ENCODE peak calls at places on chromosomes 5 and 9, in five cellular contexts. M is H1, Q is HepG2, P is K562, S is GM12891. L is an unnamed sample.

GRCh38 chr9:109482391-109482916 is 15.7 kb downstream of the PTPN3 start:
- DNase-seq in Q (no peak), S (no peak), P (no peak), M (no peak), L (no peak)

GRCh38 chr5:74988273-74988983 is 63.9 kb downstream of the GCNT4 start:
- DNase-seq in M (no peak), P (no peak), Q (no peak), S (no peak), L (no peak)

GRCh38 chr5:124580925-124581821 is 165.3 kb downstream of the ZNF608 start:
- DNase-seq in S (no peak), P (no peak), M (peak; percentile 90), Q (peak; percentile 98), L (no peak)

GRCh38 chr5:14869286-14870164 is 2.1 kb downstream of the ANKH start:
- DNase-seq in S (no peak), Q (no peak), M (no peak), P (no peak), L (no peak)

GRCh38 chr9:110580850-110581249 is 1.3 kb upstream of the SVEP1 start:
- DNase-seq in S (no peak), P (no peak), M (no peak), Q (no peak), L (no peak)

GRCh38 chr9:135794057-135794335 is 92.0 kb downstream of the KCNT1 start:
- DNase-seq in Q (no peak), P (no peak), M (no peak), S (no peak), L (no peak)

GRCh38 chr5:124888050-124888506 is 141.6 kb upstream of the ZNF608 start:
- DNase-seq in Q (peak; percentile 53), M (no peak), P (no peak), S (no peak), L (no peak)

GRCh38 chr5:144941-145340 is 46.4 kb upstream of the LRRC14B start:
- DNase-seq in S (no peak), Q (no peak), M (no peak), P (no peak), L (no peak)

GRCh38 chr5:142222881-142223558 is 101.8 kb downstream of the SPRY4 start:
- DNase-seq in M (no peak), S (no peak), P (no peak), Q (no peak), L (no peak)

GRCh38 chr9:93669116-93669957 is 93.0 kb downstream of the PHF2 start:
- DNase-seq in M (no peak), S (no peak), P (no peak), Q (no peak), L (no peak)

GRCh38 chr9:70081120-70081495 is 37.5 kb downstream of the MAMDC2 start:
- DNase-seq in S (no peak), M (no peak), Q (no peak), P (no peak), L (no peak)

GRCh38 chr5:171420429-171421231 is 1.2 kb downstream of the FGF18 start:
- DNase-seq in M (no peak), Q (no peak), S (no peak), P (no peak), L (no peak)

GRCh38 chr9:126299706-126300276 is 26.8 kb upstream of the MVB12B start:
- DNase-seq in S (no peak), P (no peak), M (no peak), Q (peak; percentile 21), L (no peak)

GRCh38 chr5:15702102-15702501 is 202.1 kb downstream of the FBXL7 start:
- DNase-seq in P (no peak), M (no peak), Q (peak; percentile 3), S (no peak), L (no peak)

GRCh38 chr9:127390563-127390962 is 6.4 kb upstream of the SLC2A8 start:
- DNase-seq in P (peak; percentile 37), S (no peak), M (no peak), Q (peak; percentile 93), L (no peak)

GRCh38 chr5:143445726-143446125 is 42.2 kb upstream of the NR3C1 start:
- DNase-seq in M (no peak), P (no peak), S (no peak), Q (no peak), L (no peak)

GRCh38 chr9:70144131-70144503 is 100.5 kb downstream of the MAMDC2 start:
- DNase-seq in S (no peak), Q (no peak), M (no peak), P (no peak), L (no peak)

GRCh38 chr5:55104036-55104767 is 1.8 kb downstream of the GZMA start:
- DNase-seq in Q (no peak), S (no peak), P (no peak), M (no peak), L (no peak)

GRCh38 chr9:88990721-88991065 is 575 bp upstream of the S1PR3 start:
- DNase-seq in M (no peak), P (no peak), Q (no peak), S (no peak), L (no peak)

GRCh38 chr5:111439473-111440075 is 72.8 kb downstream of the STARD4 start:
- DNase-seq in M (no peak), Q (no peak), S (no peak), P (no peak), L (no peak)

GRCh38 chr9:76926324-76926731 is 20.4 kb upstream of the PRUNE2 start:
- DNase-seq in S (no peak), Q (no peak), P (no peak), M (no peak), L (no peak)

GRCh38 chr9:136438909-136439549 is 616 bp downstream of the INPP5E start:
- DNase-seq in Q (no peak), M (no peak), P (peak; percentile 78), S (peak; percentile 89), L (peak; percentile 77)

GRCh38 chr5:87155076-87155475 is 112.6 kb upstream of the RASA1 start:
- DNase-seq in P (no peak), S (no peak), M (no peak), Q (no peak), L (no peak)

GRCh38 chr5:16493261-16493660 is 27.7 kb upstream of the ZNF622 start:
- DNase-seq in M (no peak), Q (no peak), S (no peak), P (no peak), L (no peak)

GRCh38 chr5:154866841-154867240 is 8.4 kb downstream of the CNOT8 start:
- DNase-seq in M (no peak), Q (no peak), S (no peak), P (no peak), L (no peak)

GRCh38 chr9:100413839-100414420 is 13.0 kb upstream of the MSANTD3 start:
- DNase-seq in Q (no peak), M (no peak), S (no peak), P (no peak), L (no peak)

GRCh38 chr9:135214706-135215105 is 127.2 kb downstream of the OLFM1 start:
- DNase-seq in M (no peak), P (no peak), Q (no peak), S (no peak), L (no peak)

GRCh38 chr9:93112116-93112863 is 16.3 kb downstream of the CARD19 start:
- DNase-seq in Q (peak; percentile 87), M (no peak), S (no peak), P (no peak), L (no peak)

GRCh38 chr9:107707419-107707837 is 217.9 kb upstream of the KLF4 start:
- DNase-seq in Q (no peak), P (no peak), M (no peak), S (no peak), L (no peak)

GRCh38 chr5:154118832-154119442 is 71.6 kb upstream of the GALNT10 start:
- DNase-seq in Q (no peak), S (peak; percentile 10), P (no peak), M (no peak), L (no peak)

GRCh38 chr5:90558344-90559192 is at the start of gene ADGRV1:
- DNase-seq in M (peak; percentile 97), S (peak; percentile 25), Q (peak; percentile 9), P (peak; percentile 75), L (peak; percentile 5)

GRCh38 chr9:132226571-132227430 is 64.9 kb downstream of the NTNG2 start:
- DNase-seq in Q (no peak), S (no peak), M (no peak), P (no peak), L (no peak)

GRCh38 chr9:132220069-132220468 is 58.2 kb downstream of the NTNG2 start:
- DNase-seq in Q (no peak), M (no peak), P (no peak), S (no peak), L (no peak)

GRCh38 chr9:132216861-132217655 is 55.2 kb downstream of the NTNG2 start:
- DNase-seq in M (no peak), Q (no peak), P (no peak), S (no peak), L (no peak)

GRCh38 chr9:132224645-132225044 is 62.8 kb downstream of the NTNG2 start:
- DNase-seq in P (no peak), Q (no peak), S (no peak), M (no peak), L (no peak)

GRCh38 chr9:132221941-132222340 is 60.1 kb downstream of the NTNG2 start:
- DNase-seq in M (no peak), P (no peak), S (no peak), Q (no peak), L (no peak)
- TF ChIP-seq POLR2A in M (no peak), P (no peak), S (no peak), Q (no peak), L (no peak)

DNA sequence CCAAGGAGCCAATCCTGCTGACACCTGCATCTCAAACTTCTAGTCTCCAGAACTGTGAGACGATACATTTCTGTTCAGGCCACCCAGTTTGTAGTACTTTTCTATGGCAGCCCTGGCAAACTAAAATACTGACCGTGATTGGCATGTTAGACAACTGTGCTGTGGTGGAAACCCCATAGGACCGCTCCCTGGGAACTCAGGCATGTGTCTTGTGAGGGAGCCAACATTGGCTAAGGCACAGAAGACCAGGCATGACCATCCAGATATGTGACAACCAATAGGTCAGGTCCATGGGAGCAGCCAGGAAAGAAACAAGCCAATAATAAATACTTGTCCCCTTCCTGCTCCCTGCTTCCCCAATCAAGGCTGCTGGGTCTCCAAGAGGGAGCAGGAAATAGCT is 101.4 kb upstream of the MPDZ start:
- DNase-seq in M (no peak), P (no peak), S (no peak), Q (no peak), L (no peak)
- TF ChIP-seq TAF1 in M (no peak), P (no peak), S (no peak), Q (no peak), L (no peak)

GRCh38 chr5:134004626-134005414 is at the start of gene VDAC1:
- DNase-seq in M (no peak), P (peak; percentile 96), S (peak; percentile 94), Q (no peak), L (peak; percentile 90)
- TF ChIP-seq POLR2A in M (peak; percentile 56), P (peak; percentile 72), S (no peak), Q (peak; percentile 68), L (peak; percentile 61)

GRCh38 chr9:133691659-133692363 is 46.3 kb downstream of the SARDH start:
- DNase-seq in Q (no peak), M (no peak), P (no peak), S (no peak), L (no peak)
- TF ChIP-seq TAF1 in Q (no peak), M (no peak), P (no peak), S (no peak), L (no peak)

DNA sequence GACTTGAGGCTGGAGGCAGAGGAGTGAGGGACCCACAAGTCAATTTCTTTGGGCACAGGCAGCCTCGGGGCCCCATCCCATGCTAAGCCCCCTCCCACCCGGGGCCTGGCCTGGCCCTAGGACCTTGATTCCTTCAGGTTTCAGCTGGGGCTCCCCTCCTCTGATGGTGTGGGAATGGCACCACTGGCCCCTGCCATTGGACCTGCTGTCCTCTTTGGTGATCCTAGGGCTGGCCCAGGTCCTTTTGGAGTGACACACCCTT is 10.5 kb downstream of the ERGIC1 start:
- DNase-seq in S (no peak), P (no peak), M (no peak), Q (no peak), L (no peak)
- TF ChIP-seq POLR2A in S (no peak), P (no peak), M (no peak), Q (no peak), L (no peak)